ENCODE peak calls at places on chromosome 20, in four cellular contexts. D, A, S and Z are unnamed samples.

GRCh38 chr20:64114356-64114971 is 7.1 kb upstream of the NPBWR2 start:
- DNase-seq in A (no peak), D (peak), S (no peak), Z (no peak)

GRCh38 chr20:63381781-63382431 is 20.8 kb upstream of the CHRNA4 start:
- DNase-seq in A (peak), D (peak), S (no peak), Z (peak)

GRCh38 chr20:41133709-41134361 is 3.5 kb upstream of the PLCG1 start:
- DNase-seq in S (peak), D (no peak), A (no peak), Z (no peak)

GRCh38 chr20:19943021-19943659 is 74.0 kb upstream of the NAA20 start:
- DNase-seq in D (no peak), A (no peak), S (no peak), Z (no peak)

GRCh38 chr20:21183722-21184121 is 57.8 kb downstream of the KIZ start:
- DNase-seq in A (no peak), D (no peak), S (peak), Z (no peak)

GRCh38 chr20:2981646-2982045 is 61.8 kb upstream of the GNRH2 start:
- DNase-seq in A (no peak), D (peak), S (no peak), Z (no peak)

GRCh38 chr20:32751309-32752020 is 8.2 kb upstream of the COMMD7 start:
- DNase-seq in S (no peak), D (no peak), A (no peak), Z (peak)

GRCh38 chr20:20241966-20242365 is 125.9 kb upstream of the INSM1 start:
- DNase-seq in S (no peak), A (no peak), D (no peak), Z (no peak)

GRCh38 chr20:38208088-38208487 is 43.0 kb upstream of the TGM2 start:
- DNase-seq in A (no peak), D (no peak), S (no peak), Z (no peak)

GRCh38 chr20:62805365-62805710 is 703 bp downstream of the OGFR start:
- DNase-seq in D (peak), S (no peak), A (no peak), Z (no peak)

GRCh38 chr20:62675156-62675871 is 33.0 kb downstream of the SLCO4A1 start:
- DNase-seq in A (no peak), D (no peak), S (no peak), Z (no peak)

GRCh38 chr20:63594043-63594561 is 20.1 kb upstream of the HELZ2 start:
- DNase-seq in S (peak), D (no peak), A (no peak), Z (no peak)

GRCh38 chr20:26276811-26277210 is 580.2 kb upstream of the ZNF337 start:
- DNase-seq in S (no peak), A (no peak), D (peak), Z (peak)

GRCh38 chr20:56328861-56329260 is 29.9 kb upstream of the FAM210B start:
- DNase-seq in A (no peak), S (peak), D (no peak), Z (no peak)

GRCh38 chr20:11520596-11520995 is 397.1 kb upstream of the BTBD3 start:
- DNase-seq in D (no peak), A (no peak), S (no peak), Z (no peak)

GRCh38 chr20:18808712-18809111 is 4.9 kb upstream of the SCP2D1 start:
- DNase-seq in D (no peak), A (no peak), S (no peak), Z (no peak)

GRCh38 chr20:53660078-53660909 is 66.7 kb upstream of the ZNF217 start:
- DNase-seq in D (peak), A (no peak), S (peak), Z (peak)

GRCh38 chr20:46401478-46401860 is 4.9 kb downstream of the ELMO2 start:
- DNase-seq in S (no peak), D (no peak), A (no peak), Z (no peak)

GRCh38 chr20:2750343-2751251 is 49.8 kb downstream of the CPXM1 start:
- DNase-seq in D (peak), A (no peak), S (peak), Z (peak)

GRCh38 chr20:25084616-25085187 is 2.8 kb upstream of the VSX1 start:
- DNase-seq in A (no peak), D (peak), S (no peak), Z (peak)

GRCh38 chr20:32537657-32538525 is 47.2 kb downstream of the NOL4L start:
- DNase-seq in S (no peak), D (no peak), A (no peak), Z (peak)

GRCh38 chr20:34629342-34629741 is 47.5 kb downstream of the PIGU start:
- DNase-seq in D (no peak), S (no peak), A (no peak), Z (no peak)

DNA sequence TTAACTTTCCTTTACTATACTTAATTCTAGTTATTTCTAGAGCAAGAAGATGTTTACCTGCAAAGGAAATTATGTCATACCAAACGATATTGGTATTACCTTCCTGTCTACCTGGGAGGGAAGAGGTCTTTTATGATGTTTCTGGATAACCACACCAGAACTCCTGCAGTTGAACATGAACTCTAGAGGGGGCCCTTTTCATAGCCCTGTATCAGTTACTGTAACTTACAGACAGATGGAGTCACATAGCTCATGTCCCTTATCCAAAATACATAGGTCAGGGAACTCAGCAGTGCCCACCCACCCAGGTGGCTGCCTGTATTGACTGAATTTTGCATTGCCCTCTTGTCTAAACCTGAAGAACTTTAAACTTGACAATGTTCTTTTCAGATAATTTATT is 35.1 kb upstream of the MYL9 start:
- DNase-seq in D (no peak), A (no peak), S (no peak), Z (no peak)
- H3K18ac ChIP-seq in D (no peak), A (no peak), S (no peak), Z (no peak)

DNA sequence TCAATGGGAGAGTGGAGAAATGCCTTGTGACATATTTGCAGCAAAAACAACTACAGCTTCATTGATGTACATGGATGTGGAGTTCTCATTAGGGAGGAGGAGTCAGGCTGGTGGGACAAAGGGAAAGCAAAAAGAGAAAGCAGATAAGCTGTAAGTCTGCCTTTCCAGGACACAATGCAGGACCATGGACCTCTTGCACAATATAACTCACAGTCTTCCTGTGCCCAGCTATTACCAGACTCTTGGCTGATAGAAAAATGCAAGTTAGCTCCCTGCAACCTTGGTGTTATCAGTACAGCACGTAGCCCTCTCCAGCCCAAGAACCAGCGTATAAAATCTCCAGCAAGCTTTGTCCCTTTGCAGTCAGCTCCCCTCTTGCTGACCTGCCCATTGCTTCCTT is 232.3 kb downstream of the NFATC2 start:
- DNase-seq in D (no peak), A (no peak), S (no peak), Z (no peak)
- H2BK15ac ChIP-seq in D (no peak), A (no peak), S (peak), Z (no peak)

DNA sequence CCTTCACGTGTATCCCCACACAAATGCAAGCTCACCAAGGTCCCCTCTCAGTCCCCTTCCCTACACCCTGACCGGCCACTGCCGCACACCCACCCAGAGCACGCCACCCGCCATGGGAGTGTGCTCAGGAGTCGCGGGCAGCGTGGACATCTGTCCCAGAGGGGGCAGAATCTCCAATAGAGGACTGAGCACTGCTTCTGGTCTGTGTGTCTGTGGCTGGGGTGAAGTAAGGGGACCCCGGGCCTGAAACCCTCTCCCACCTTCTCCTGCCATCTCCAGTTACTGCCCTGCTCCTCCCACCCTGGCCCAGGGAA is 8.3 kb downstream of the MYL9 start:
- DNase-seq in A (no peak), D (no peak), S (no peak), Z (no peak)
- H2AFZ ChIP-seq in A (peak), D (no peak), S (no peak), Z (no peak)

GRCh38 chr20:50508171-50508761 is 1.9 kb upstream of the PTPN1 start:
- DNase-seq in A (no peak), D (no peak), S (no peak), Z (peak)

GRCh38 chr20:50513169-50514034 is 3.2 kb downstream of the PTPN1 start:
- DNase-seq in S (peak), D (no peak), A (no peak), Z (no peak)

GRCh38 chr20:50510706-50511401 is 671 bp downstream of the PTPN1 start:
- DNase-seq in S (no peak), A (peak), D (no peak), Z (no peak)

GRCh38 chr20:50512323-50512722 is 2.1 kb downstream of the PTPN1 start:
- DNase-seq in A (no peak), S (no peak), D (no peak), Z (no peak)

DNA sequence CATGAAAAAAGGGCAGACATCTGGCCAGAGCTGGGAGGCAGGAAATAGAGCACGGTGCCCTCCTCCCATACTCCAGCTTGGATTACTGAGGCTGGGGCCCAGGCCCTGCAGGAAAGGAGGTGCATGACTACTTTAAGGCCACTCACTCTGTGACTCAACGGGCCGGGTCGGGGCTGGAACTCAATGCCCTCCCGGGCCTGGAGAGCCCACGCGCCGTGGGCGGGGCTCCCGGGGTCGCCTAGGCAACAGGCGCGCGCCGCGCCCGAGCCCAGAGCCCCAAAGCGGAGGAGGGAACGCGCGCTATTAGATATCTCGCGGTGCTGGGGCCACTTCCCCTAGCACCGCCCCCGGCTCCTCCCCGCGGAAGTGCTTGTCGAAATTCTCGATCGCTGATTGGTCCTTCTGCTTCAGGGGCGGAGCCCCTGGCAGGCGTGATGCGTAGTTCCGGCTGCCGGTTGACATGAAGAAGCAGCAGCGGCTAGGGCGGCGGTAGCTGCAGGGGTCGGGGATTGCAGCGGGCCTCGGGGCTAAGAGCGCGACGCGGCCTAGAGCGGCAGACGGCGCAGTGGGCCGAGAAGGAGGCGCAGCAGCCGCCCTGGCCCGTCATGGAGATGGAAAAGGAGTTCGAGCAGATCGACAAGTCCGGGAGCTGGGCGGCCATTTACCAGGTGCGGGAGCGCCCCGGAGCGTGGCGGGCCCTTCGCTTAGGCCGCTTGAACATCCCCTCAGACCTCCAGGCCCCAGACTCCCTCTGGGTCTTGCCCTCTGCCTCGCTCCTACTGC is at the start of gene PTPN1:
- DNase-seq in A (peak), S (peak), D (peak), Z (peak)
- H3K18ac ChIP-seq in A (peak), S (peak), D (peak), Z (peak)

GRCh38 chr20:1185316-1185741 is 548 bp upstream of the TMEM74B start:
- DNase-seq in D (no peak), S (no peak), A (peak), Z (no peak)
- H2BK15ac ChIP-seq in D (no peak), S (no peak), A (no peak), Z (no peak)

DNA sequence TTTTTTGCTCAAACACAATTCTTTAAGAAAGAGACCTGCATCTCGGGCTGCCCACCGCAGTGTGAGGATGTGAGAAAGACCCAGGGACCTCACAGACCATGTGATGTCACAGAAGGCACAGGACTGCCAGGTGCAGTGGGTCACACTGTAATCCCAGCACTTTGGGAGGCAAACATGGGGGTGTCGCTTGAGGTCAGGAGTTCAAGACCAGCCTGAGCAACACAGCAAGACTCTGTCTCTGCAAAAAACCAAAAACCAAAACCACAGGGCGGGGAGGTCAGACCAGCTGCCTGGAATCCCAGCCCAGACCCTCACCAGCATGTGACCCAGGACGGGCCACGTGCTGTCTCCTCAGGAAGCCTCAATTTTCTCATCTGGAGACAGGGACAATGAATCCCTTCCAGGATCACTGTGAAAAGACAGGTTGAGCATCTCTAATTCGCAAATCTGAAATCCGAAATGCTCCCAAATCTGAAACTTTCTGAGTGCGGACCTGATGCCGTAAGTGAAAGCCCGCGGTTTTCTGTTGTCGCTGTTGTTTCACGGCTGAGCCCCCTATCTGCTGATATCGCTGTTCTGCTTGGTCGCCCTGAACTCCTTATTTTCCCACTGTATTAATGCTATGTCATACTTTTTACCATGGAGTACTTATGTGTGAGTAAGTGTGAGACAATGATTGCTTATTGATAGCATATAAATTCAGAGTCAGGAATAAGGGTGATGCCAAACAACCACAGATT is 159.5 kb upstream of the PTPN1 start:
- DNase-seq in D (no peak), S (no peak), A (no peak), Z (no peak)
- H2AFZ ChIP-seq in D (peak), S (no peak), A (no peak), Z (no peak)

GRCh38 chr20:23061713-23062561 is 12.5 kb upstream of the THBD start:
- DNase-seq in S (peak), A (no peak), D (peak), Z (peak)

GRCh38 chr20:23061262-23061661 is 11.8 kb upstream of the THBD start:
- DNase-seq in A (no peak), D (no peak), S (no peak), Z (no peak)

GRCh38 chr20:23059831-23060230 is 10.4 kb upstream of the THBD start:
- DNase-seq in D (no peak), S (no peak), A (no peak), Z (no peak)

GRCh38 chr20:23062632-23063031 is 13.2 kb upstream of the THBD start:
- DNase-seq in A (no peak), D (no peak), S (no peak), Z (no peak)

GRCh38 chr20:23060629-23061028 is 11.2 kb upstream of the THBD start:
- DNase-seq in A (no peak), S (no peak), D (no peak), Z (no peak)
- H3K18ac ChIP-seq in A (no peak), S (no peak), D (no peak), Z (no peak)

GRCh38 chr20:58384821-58385220 is 4.2 kb upstream of the VAPB start:
- DNase-seq in D (no peak), A (no peak), S (no peak), Z (peak)
- H2BK15ac ChIP-seq in D (no peak), A (no peak), S (no peak), Z (no peak)